ENCODE peak calls at places on chromosomes 13 and 19, in four cellular contexts. K is K562, N is GM12878, S is HepG2. F is an unnamed sample.

GRCh38 chr13:34413538-34414210 is 528.4 kb upstream of the NBEA start:
- DNase-seq in K (no peak), N (no peak), S (no peak), F (no peak)

GRCh38 chr19:679418-680286 is 3.5 kb downstream of the FSTL3 start:
- DNase-seq in K (peak; percentile 61), N (no peak), S (no peak), F (no peak)

GRCh38 chr13:28329395-28330158 is 165.4 kb downstream of the FLT1 start:
- DNase-seq in K (peak; percentile 14), N (no peak), S (no peak), F (no peak)

GRCh38 chr19:6066661-6067646 is 43.3 kb downstream of the RFX2 start:
- DNase-seq in K (peak; percentile 42), N (no peak), S (peak; percentile 97), F (peak; percentile 87)

GRCh38 chr19:40305403-40305802 is 20.3 kb upstream of the AKT2 start:
- DNase-seq in K (peak; percentile 86), N (peak; percentile 38), S (peak; percentile 78), F (peak; percentile 81)

GRCh38 chr19:45443462-45444317 is 20.0 kb upstream of the ERCC1 start:
- DNase-seq in K (peak; percentile 89), N (no peak), S (peak; percentile 93), F (peak; percentile 96)

GRCh38 chr19:55645512-55645881 is 2.0 kb downstream of the ZNF581 start:
- DNase-seq in K (no peak), N (no peak), S (no peak), F (no peak)

GRCh38 chr19:48169585-48169973 is 565 bp downstream of the LIG1 start:
- DNase-seq in K (peak; percentile 98), N (no peak), S (peak; percentile 45), F (peak; percentile 93)

GRCh38 chr13:42803563-42804212 is 22.3 kb downstream of the FAM216B start:
- DNase-seq in K (no peak), N (no peak), S (no peak), F (no peak)

GRCh38 chr13:109700176-109700575 is 86.2 kb downstream of the IRS2 start:
- DNase-seq in K (peak; percentile 75), N (no peak), S (no peak), F (no peak)

GRCh38 chr13:20801704-20802103 is 27.9 kb upstream of the EEF1AKMT1 start:
- DNase-seq in K (peak; percentile 13), N (no peak), S (no peak), F (no peak)

GRCh38 chr13:112685856-112686255 is 4.0 kb upstream of the ATP11A start:
- DNase-seq in K (no peak), N (no peak), S (no peak), F (no peak)
- TF ChIP-seq NR2C2 in K (no peak), N (no peak), S (no peak), F (no peak)

GRCh38 chr19:49876422-49877019 is 634 bp downstream of the AKT1S1 start:
- DNase-seq in K (peak; percentile 85), N (peak; percentile 96), S (peak; percentile 96), F (peak; percentile 98)

GRCh38 chr19:49878744-49879070 is 1.2 kb downstream of the TBC1D17 start:
- DNase-seq in K (no peak), N (no peak), S (no peak), F (no peak)

GRCh38 chr19:49877020-49877878 is at the start of the genes AKT1S1 and TBC1D17:
- DNase-seq in K (peak; percentile 97), N (peak; percentile 100), S (peak; percentile 99), F (peak; percentile 99)

GRCh38 chr19:49879243-49879960 is 1.9 kb downstream of the TBC1D17 start:
- DNase-seq in K (no peak), N (no peak), S (no peak), F (no peak)

DNA sequence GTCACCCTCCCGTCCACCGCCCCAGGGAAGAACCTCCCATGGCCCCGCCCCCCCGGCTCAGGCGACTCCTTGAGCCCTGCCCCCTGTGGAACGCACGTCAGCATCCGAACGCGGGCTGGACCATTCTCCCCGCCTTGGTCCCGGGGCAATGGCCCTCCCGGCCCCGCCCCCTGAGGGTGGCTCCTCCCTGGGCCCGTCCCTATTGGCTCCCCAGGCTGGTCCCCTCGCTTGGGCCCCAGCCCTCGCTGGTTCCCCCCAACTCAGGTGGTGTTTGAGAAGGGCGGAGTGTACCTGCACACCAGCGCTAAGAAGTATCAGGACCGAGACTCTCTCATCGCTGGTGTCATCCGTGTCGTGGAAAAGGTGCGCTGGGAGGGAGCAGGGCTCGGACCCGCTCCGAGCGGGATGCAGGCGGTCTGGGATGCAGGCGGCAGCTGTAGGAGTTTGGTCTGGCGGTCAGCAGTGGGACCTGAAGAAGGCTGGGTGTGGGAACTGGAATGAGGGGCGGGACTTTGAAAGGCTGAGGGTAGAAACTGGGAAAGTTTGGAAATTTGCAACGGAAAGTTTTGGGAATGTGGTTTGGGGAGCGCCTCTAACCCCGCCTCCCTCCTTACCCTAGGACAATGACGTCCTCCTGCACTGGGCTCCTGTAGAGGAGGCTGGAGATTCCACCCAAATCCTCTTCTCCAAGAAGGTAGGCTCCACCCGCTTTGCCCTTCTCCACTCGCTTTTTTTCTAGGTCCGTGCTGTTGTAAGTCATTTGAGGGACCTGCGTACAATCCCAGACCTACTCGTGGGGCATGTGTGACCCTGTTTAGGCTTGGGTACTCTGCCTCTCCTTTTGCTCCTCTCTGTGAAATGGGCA is 609 bp downstream of the TBC1D17 start:
- DNase-seq in K (peak; percentile 97), N (peak; percentile 92), S (peak; percentile 93), F (peak; percentile 99)
- TF ChIP-seq NR2C2 in K (no peak), N (no peak), S (no peak), F (no peak)

GRCh38 chr13:112117258-112117954 is 50.5 kb downstream of the SOX1 start:
- DNase-seq in K (no peak), N (no peak), S (no peak), F (no peak)

GRCh38 chr13:112117955-112118302 is 51.0 kb downstream of the SOX1 start:
- DNase-seq in K (no peak), N (no peak), S (no peak), F (no peak)

GRCh38 chr13:112118451-112119064 is 51.6 kb downstream of the SOX1 start:
- DNase-seq in K (no peak), N (no peak), S (no peak), F (no peak)

GRCh38 chr13:112119192-112120030 is 52.5 kb downstream of the SOX1 start:
- DNase-seq in K (no peak), N (no peak), S (no peak), F (no peak)

GRCh38 chr13:112120031-112120373 is 53.1 kb downstream of the SOX1 start:
- DNase-seq in K (no peak), N (no peak), S (no peak), F (no peak)
- TF ChIP-seq NR2C2 in K (no peak), N (no peak), S (no peak), F (no peak)

DNA sequence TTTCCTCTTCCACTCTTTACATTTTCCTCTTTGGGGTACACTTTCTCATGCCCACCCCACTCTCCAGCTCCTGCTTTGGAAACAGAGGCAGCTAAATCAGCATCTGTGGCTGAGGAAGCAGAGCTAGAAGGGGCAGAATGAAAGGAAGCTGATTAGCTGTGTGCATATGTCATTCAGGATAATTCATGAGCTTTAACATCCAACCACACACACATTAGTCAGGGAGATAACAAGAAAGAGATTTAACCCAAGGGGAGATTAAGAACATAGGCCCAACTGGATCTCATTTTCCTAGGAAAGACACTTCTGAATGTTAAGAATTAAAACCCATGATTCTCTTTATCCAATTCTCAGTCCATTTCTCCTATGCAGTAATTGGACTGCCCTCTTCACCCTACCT is 405.5 kb downstream of the TBC1D4 start:
- DNase-seq in K (no peak), N (no peak), S (no peak), F (no peak)
- TF ChIP-seq NR2C2 in K (no peak), N (no peak), S (no peak), F (no peak)

DNA sequence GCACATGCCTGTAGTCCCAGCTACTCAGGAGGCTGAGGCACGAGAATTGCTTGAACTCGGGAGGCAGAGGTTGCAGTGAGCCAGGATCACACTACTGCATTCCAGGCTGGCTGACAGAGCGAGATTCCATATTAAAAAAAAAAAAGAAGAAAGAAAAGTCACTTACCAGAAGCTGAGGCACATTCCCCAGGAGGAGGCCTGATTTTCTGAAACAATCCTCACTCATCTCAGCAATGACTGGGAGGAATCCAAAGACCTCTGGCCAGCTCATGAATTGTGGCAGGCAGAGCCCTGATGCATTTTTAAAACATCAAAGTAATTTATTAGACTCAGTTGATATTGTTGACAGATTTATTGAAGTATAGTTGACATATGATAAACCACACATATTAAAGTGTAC is 206.3 kb downstream of the FOXO1 start:
- DNase-seq in K (no peak), N (no peak), S (no peak), F (no peak)
- TF ChIP-seq NR2C2 in K (no peak), N (no peak), S (no peak), F (no peak)

GRCh38 chr19:10288662-10289166 is 1.0 kb upstream of the ICAM5 start:
- DNase-seq in K (peak; percentile 94), N (no peak), S (peak; percentile 77), F (peak; percentile 74)
- TF ChIP-seq NR2C2 in K (no peak), N (no peak), S (peak; percentile 47), F (no peak)

GRCh38 chr19:3049089-3049488 is 13.2 kb downstream of the TLE5 start:
- DNase-seq in K (no peak), N (no peak), S (no peak), F (no peak)
- TF ChIP-seq NR2C2 in K (no peak), N (no peak), S (no peak), F (no peak)

GRCh38 chr19:7394728-7395359 is 46.1 kb downstream of the ARHGEF18 start:
- DNase-seq in K (peak; percentile 95), N (peak; percentile 80), S (peak; percentile 73), F (peak; percentile 91)

GRCh38 chr19:7393459-7393858 is 44.7 kb downstream of the ARHGEF18 start:
- DNase-seq in K (no peak), N (no peak), S (no peak), F (no peak)

GRCh38 chr19:7393934-7394508 is 45.3 kb downstream of the ARHGEF18 start:
- DNase-seq in K (no peak), N (no peak), S (no peak), F (no peak)

GRCh38 chr19:7395793-7396192 is 47.1 kb downstream of the ARHGEF18 start:
- DNase-seq in K (no peak), N (no peak), S (no peak), F (no peak)

DNA sequence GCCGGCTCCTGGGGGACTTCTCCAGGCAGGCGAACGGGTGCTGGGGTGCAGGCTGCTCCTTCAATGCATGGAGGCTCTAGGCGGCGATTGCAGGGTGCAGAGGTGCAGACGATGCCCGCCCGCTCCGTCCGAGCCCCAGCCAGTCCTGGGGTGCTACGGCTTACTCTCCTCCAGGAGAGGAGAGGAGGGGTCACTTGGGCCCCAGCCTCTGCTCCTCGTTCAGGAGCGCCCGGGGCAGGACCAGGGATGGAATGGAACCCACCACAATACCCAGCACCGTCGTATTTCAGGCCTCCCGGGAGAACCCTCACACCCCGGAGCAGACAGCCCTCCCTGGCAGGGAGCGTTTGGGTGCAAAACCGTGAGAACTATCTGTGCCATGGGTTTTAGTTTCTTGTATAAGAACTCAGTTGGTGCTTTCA is 46.6 kb downstream of the ARHGEF18 start:
- DNase-seq in K (no peak), N (no peak), S (no peak), F (no peak)
- TF ChIP-seq NR2C2 in K (no peak), N (no peak), S (no peak), F (no peak)

DNA sequence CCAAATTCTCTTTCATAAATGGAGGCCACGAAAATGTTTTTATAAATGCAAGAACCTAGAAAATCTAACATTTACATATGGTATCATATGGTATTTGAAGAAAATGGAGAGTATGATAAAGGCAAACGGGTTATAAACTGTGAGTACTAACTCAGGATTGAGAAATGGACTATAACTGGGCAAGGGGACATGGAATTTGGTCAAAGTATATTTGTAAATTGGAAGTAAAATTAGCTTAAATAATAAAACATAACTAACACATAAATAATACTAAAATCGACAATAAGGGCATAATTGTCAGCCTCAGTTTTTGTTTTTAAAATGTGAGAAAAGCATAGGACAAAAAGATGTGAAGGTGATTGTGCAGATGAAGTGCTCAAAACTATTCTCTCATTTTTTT is 1516.3 kb upstream of the MIR17HG start:
- DNase-seq in K (no peak), N (no peak), S (no peak), F (no peak)
- TF ChIP-seq NR2C2 in K (no peak), N (no peak), S (no peak), F (no peak)

F was measured in WTC11.